ENCODE peak calls at places on chromosomes 16 and 17, in five cellular contexts. Y is heart left ventricle, S is keratinocyte, T is pancreas, P is endothelial cell of umbilical vein. A is an unnamed sample.

GRCh38 chr17:34761646-34762045 is 182.3 kb downstream of the TMEM132E start:
- DNase-seq in T (no peak), Y (no peak), S (no peak), P (no peak), A (no peak)

GRCh38 chr17:36907407-36907806 is 29.9 kb upstream of the LHX1 start:
- DNase-seq in T (no peak), Y (no peak), S (no peak), P (no peak), A (no peak)

GRCh38 chr17:65346166-65346565 is 209.0 kb downstream of the RGS9 start:
- DNase-seq in T (no peak), P (no peak), Y (no peak), S (no peak), A (peak)

GRCh38 chr17:12959441-12959840 is 58.4 kb downstream of the ELAC2 start:
- DNase-seq in P (no peak), Y (no peak), S (no peak), T (no peak), A (peak)

GRCh38 chr16:68072038-68072695 is 13.0 kb upstream of the NFATC3 start:
- DNase-seq in P (no peak), Y (no peak), T (no peak), S (peak), A (peak)

GRCh38 chr17:15954222-15954621 is 9.3 kb downstream of the ADORA2B start:
- DNase-seq in Y (no peak), T (no peak), S (peak), P (peak), A (peak)

GRCh38 chr17:37506678-37507077 is 17.0 kb downstream of the DUSP14 start:
- DNase-seq in Y (no peak), T (no peak), S (no peak), P (peak), A (peak)

GRCh38 chr16:84380405-84380804 is 12.1 kb downstream of the ATP2C2 start:
- DNase-seq in P (no peak), Y (no peak), T (no peak), S (no peak), A (no peak)

GRCh38 chr16:10312023-10312422 is 73.8 kb upstream of the ATF7IP2 start:
- DNase-seq in P (no peak), S (no peak), T (no peak), Y (no peak), A (no peak)

GRCh38 chr16:82150569-82150968 is 19.5 kb downstream of the MPHOSPH6 start:
- DNase-seq in S (no peak), P (no peak), T (no peak), Y (no peak), A (no peak)

GRCh38 chr17:7217113-7217987 is 2.3 kb downstream of the DLG4 start:
- DNase-seq in T (no peak), P (peak), S (no peak), Y (peak), A (peak)

GRCh38 chr16:81715358-81716196 is 63.5 kb upstream of the PLCG2 start:
- DNase-seq in T (no peak), S (no peak), Y (no peak), P (no peak), A (no peak)

GRCh38 chr17:78356163-78356713 is 3.6 kb downstream of the SOCS3 start:
- DNase-seq in S (no peak), T (no peak), P (no peak), Y (no peak), A (peak)

GRCh38 chr17:57235124-57235523 is 21.2 kb upstream of the MSI2 start:
- DNase-seq in P (no peak), S (no peak), T (no peak), Y (no peak), A (no peak)

GRCh38 chr17:41521574-41522261 is 3.0 kb upstream of the KRT15 start:
- DNase-seq in T (peak), P (peak), Y (no peak), S (peak), A (peak)

GRCh38 chr17:29103341-29103740 is 60.4 kb downstream of the PIPOX start:
- DNase-seq in P (no peak), T (no peak), Y (no peak), S (no peak), A (no peak)

GRCh38 chr16:5615868-5616642 is 518.5 kb upstream of the EEF2KMT start:
- DNase-seq in Y (peak), P (no peak), S (no peak), T (peak), A (peak)

GRCh38 chr17:1710807-1711553 is 803 bp upstream of the TLCD2 start:
- DNase-seq in S (no peak), Y (no peak), P (peak), T (no peak), A (peak)

GRCh38 chr16:78503501-78504110 is 404.2 kb downstream of the WWOX start:
- DNase-seq in T (peak), Y (no peak), P (peak), S (peak), A (peak)

GRCh38 chr17:6823011-6823442 is 8.5 kb downstream of the TEKT1 start:
- DNase-seq in Y (no peak), S (no peak), T (no peak), P (peak), A (peak)

GRCh38 chr17:4852504-4853075 is 19.4 kb downstream of the MINK1 start:
- DNase-seq in T (no peak), S (no peak), Y (no peak), P (peak), A (peak)

GRCh38 chr17:58525239-58525638 is 10.8 kb upstream of the MTMR4 start:
- DNase-seq in P (peak), S (no peak), T (no peak), Y (peak), A (peak)

GRCh38 chr16:53434436-53435065 is at the start of gene RBL2:
- DNase-seq in Y (peak), T (peak), S (no peak), P (peak), A (peak)

GRCh38 chr17:2013994-2014317 is 11.2 kb downstream of the RTN4RL1 start:
- DNase-seq in S (no peak), T (no peak), Y (no peak), P (no peak), A (no peak)

GRCh38 chr17:72580321-72581127 is 459.7 kb downstream of the SOX9 start:
- DNase-seq in T (peak), P (no peak), S (no peak), Y (no peak), A (no peak)

GRCh38 chr17:75635610-75636202 is 2.5 kb downstream of the SMIM5 start:
- DNase-seq in T (no peak), S (no peak), P (no peak), Y (peak), A (no peak)

GRCh38 chr16:1265826-1266225 is 10.0 kb downstream of the TPSD1 start:
- DNase-seq in P (no peak), T (no peak), Y (no peak), S (no peak), A (no peak)

GRCh38 chr17:1744551-1745512 is 2.2 kb downstream of the SERPINF2 start:
- DNase-seq in Y (no peak), T (no peak), P (no peak), S (no peak), A (peak)

GRCh38 chr17:65936013-65936412 is 255.9 kb downstream of the CEP112 start:
- DNase-seq in T (no peak), S (no peak), P (peak), Y (no peak), A (peak)

GRCh38 chr17:76734080-76734840 is 2.9 kb downstream of the SRSF2 start:
- DNase-seq in S (no peak), P (peak), Y (no peak), T (no peak), A (peak)

GRCh38 chr17:76735586-76736348 is 1.4 kb downstream of the SRSF2 start:
- DNase-seq in P (no peak), Y (no peak), S (no peak), T (no peak), A (peak)

GRCh38 chr17:76732734-76733617 is 4.2 kb downstream of the SRSF2 start:
- DNase-seq in S (no peak), T (no peak), Y (no peak), P (no peak), A (peak)

GRCh38 chr17:76735006-76735405 is 2.1 kb downstream of the SRSF2 start:
- DNase-seq in P (peak), Y (no peak), S (no peak), T (no peak), A (peak)

DNA sequence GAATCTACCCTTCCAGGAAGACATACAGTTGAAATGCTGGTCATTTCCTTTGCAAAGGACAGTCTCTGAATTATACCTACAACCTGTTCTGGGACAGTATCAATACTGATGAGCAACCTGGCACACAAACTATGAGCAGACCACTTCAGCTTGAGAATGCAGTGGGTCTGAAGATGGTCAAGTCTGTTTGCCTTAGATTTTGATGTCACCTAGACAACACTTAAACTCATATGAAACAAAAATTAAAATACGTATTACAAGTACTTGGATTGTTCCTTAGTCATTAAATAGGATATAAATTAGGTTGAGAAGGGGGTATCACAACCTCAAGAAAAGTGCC is 3.5 kb downstream of the SRSF2 start:
- DNase-seq in T (no peak), Y (no peak), S (no peak), P (no peak), A (no peak)
- H3K27ac ChIP-seq in T (no peak), Y (no peak), S (no peak), P (no peak), A (peak)

DNA sequence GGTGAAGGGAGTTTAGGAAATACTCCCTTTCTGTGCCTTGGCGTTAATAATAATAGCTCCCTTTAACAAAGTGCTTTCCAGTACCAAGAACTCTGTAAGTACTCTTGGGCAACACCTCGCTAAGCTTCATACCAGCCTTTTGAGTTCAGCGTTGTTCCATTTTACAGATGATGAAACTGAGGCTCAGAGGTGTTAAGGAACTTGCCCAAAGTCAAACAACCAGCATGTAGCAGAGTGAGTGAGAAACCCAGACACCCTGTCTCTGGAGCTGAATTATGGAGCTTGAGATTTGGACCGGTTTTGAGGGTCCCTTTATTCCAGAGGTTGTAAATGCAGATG is 607 bp downstream of the KATNIP start:
- DNase-seq in S (no peak), P (no peak), Y (no peak), T (no peak), A (no peak)
- H3K27ac ChIP-seq in S (peak), P (peak), Y (peak), T (peak), A (peak)

GRCh38 chr17:21037117-21037803 is 5.6 kb downstream of the USP22 start:
- DNase-seq in Y (no peak), P (no peak), S (no peak), T (no peak), A (no peak)

GRCh38 chr17:21041753-21042433 is 918 bp downstream of the USP22 start:
- DNase-seq in T (peak), Y (peak), P (peak), S (no peak), A (peak)

GRCh38 chr17:21043296-21044232 is 753 bp upstream of the USP22 start:
- DNase-seq in T (peak), S (peak), Y (peak), P (peak), A (peak)

GRCh38 chr17:21042434-21043295 is at the start of gene USP22:
- DNase-seq in Y (no peak), P (no peak), T (no peak), S (no peak), A (peak)

GRCh38 chr17:21039839-21040575 is 2.8 kb downstream of the USP22 start:
- DNase-seq in S (no peak), T (no peak), Y (no peak), P (peak), A (peak)
- H3K27ac ChIP-seq in S (peak), T (peak), Y (peak), P (peak), A (peak)

GRCh38 chr16:25051446-25052160 is 36.4 kb upstream of the ARHGAP17 start:
- DNase-seq in S (peak), T (no peak), P (peak), Y (peak), A (peak)
- H3K27ac ChIP-seq in S (no peak), T (peak), P (no peak), Y (peak), A (peak)

DNA sequence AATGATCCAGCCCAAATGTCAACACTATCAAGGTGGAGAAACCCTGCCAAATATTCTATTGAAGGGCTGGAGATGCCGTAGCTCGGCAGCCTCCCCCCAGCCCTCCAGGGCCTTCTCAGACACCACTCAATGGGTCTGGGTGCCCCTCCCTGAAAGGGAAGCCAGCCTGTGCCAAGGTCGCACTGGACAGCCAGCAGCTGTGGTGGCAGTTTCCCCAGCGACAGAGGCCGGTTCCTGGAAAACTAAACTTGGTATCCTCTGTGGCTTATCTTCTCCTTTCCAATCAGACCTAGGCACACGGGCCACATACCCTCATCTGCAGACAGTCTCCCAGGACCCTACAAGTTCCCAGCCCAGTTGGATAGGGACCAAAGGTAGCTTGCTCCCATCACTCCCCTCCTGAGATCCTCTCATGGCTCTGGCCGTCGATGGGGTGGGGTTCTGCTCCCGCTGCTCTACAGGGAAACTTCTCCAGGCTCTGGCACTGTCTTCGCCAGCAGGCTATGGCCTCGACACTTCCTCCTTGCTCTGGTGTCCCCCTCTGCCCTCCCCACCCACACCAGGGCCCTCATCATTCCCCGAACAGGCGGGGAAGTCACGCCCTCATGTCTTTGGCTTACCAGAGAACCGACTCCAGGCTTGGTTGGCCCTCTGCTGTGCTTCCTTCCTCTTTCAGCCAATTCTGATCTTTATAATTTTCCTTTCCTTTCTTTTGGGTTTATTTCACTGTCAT is 18.3 kb upstream of the IL21R start:
- DNase-seq in T (no peak), P (no peak), Y (peak), S (no peak), A (no peak)
- H3K27ac ChIP-seq in T (no peak), P (no peak), Y (no peak), S (no peak), A (no peak)

DNA sequence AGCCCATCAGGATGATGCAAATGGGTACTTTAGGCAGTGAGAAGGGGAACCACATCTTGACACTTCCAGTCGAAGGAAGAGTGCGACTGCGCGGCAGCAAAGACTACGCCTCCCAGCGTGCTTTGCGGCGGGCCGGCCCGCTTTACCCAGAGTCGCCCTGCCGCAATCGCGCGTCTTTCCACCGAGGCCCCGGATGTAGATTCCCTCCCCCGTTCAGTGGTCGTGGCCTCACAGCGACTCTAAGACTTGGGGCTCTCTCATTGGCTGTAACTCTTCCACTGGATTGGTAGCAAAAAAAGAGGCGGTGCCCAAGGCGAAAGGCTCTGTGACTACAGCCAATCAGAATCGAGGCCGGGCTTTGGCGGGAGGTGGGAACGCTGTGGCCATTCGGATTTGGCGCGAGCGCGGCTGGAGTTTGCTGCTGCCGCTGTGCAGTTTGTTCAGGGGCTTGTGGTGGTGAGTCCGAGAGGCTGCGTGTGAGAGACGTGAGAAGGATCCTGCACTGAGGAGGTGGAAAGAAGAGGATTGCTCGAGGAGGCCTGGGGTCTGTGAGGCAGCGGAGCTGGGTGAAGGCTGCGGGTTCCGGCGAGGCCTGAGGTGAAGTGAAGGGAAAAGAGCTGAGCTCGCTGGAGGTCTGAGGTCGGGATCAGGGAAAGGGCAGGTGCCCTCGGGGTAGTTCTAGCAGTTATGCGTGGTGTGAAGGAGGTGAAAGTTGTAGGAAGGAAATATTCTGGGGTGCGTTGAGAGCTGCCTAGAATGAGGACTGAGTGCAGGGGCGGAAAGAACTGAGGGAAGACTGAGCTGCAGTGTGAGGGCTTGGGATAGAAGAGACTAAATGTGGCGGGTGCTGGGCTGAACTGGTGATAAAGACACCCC is at the start of gene CDC6:
- DNase-seq in T (peak), Y (peak), P (peak), S (peak), A (peak)
- H3K27ac ChIP-seq in T (no peak), Y (peak), P (peak), S (peak), A (peak)

GRCh38 chr17:82243648-82244412 is 15.0 kb downstream of the SLC16A3 start:
- DNase-seq in S (no peak), Y (no peak), P (no peak), T (peak), A (no peak)
- H3K27ac ChIP-seq in S (no peak), Y (no peak), P (no peak), T (no peak), A (no peak)

GRCh38 chr16:17817943-17818342 is 347.2 kb upstream of the XYLT1 start:
- DNase-seq in Y (no peak), P (no peak), T (no peak), S (no peak), A (no peak)
- H3K27ac ChIP-seq in Y (no peak), P (no peak), T (no peak), S (no peak), A (no peak)